ENCODE peak calls at places on chromosome 5, in nine cellular contexts. Z is retina; C is BJ; T is globus pallidus; B is fibroblast of the aortic adventitia; U is C1 segment of cervical spinal cord; G is GM19239; P is tibial artery; K is stimulated activated CD8-positive, alpha-beta memory T cell treated with anti-CD3 and anti-CD28 coated beads, Interleukin-15, amount 100 ng/mL, for 48 hours. V is an unnamed sample.

GRCh38 chr5:9009931-9010652 is 535.8 kb downstream of the SEMA5A start:
- DNase-seq in Z (no peak), C (no peak), T (no peak), B (peak), U (no peak), G (no peak), P (no peak), K (no peak), V (no peak)

GRCh38 chr5:71788794-71789193 is 69.7 kb downstream of the CARTPT start:
- DNase-seq in Z (no peak), C (no peak), T (no peak), B (no peak), U (no peak), G (no peak), P (no peak), K (no peak), V (no peak)

GRCh38 chr5:65268520-65268919 is 213.2 kb downstream of the ADAMTS6 start:
- DNase-seq in Z (no peak), C (no peak), T (no peak), B (peak), U (no peak), G (no peak), P (no peak), K (no peak), V (no peak)

GRCh38 chr5:179294891-179295777 is 50.1 kb downstream of the ADAMTS2 start:
- DNase-seq in Z (peak), C (no peak), T (no peak), B (peak), U (no peak), G (no peak), P (peak), K (no peak), V (no peak)

GRCh38 chr5:151348789-151349188 is 1.4 kb upstream of the SLC36A2 start:
- DNase-seq in Z (no peak), C (no peak), T (no peak), B (no peak), U (no peak), G (no peak), P (no peak), K (no peak), V (no peak)

GRCh38 chr5:179138568-179138925 is 78.4 kb downstream of the ZNF354C start:
- DNase-seq in Z (no peak), C (no peak), T (no peak), B (no peak), U (no peak), G (no peak), P (no peak), K (no peak), V (no peak)

GRCh38 chr5:98517559-98517958 is 255.9 kb upstream of the RGMB start:
- DNase-seq in Z (no peak), C (no peak), T (no peak), B (no peak), U (no peak), G (no peak), P (no peak), K (no peak), V (no peak)

GRCh38 chr5:27652505-27652904 is 614.1 kb upstream of the CDH9 start:
- DNase-seq in Z (no peak), C (no peak), T (no peak), B (no peak), U (no peak), G (no peak), P (no peak), K (no peak), V (no peak)

GRCh38 chr5:143527808-143528207 is 124.3 kb upstream of the NR3C1 start:
- DNase-seq in Z (no peak), C (no peak), T (no peak), B (no peak), U (no peak), G (no peak), P (no peak), K (no peak), V (no peak)

GRCh38 chr5:100306000-100306399 is 229.2 kb upstream of the FAM174A start:
- DNase-seq in Z (no peak), C (no peak), T (no peak), B (no peak), U (no peak), G (no peak), P (no peak), K (no peak), V (no peak)

GRCh38 chr5:158207733-158208132 is 348.8 kb upstream of the CLINT1 start:
- DNase-seq in Z (no peak), C (no peak), T (no peak), B (no peak), U (no peak), G (no peak), P (no peak), K (no peak), V (no peak)

GRCh38 chr5:400282-401215 is 42.4 kb upstream of the EXOC3 start:
- DNase-seq in Z (no peak), C (peak), T (no peak), B (peak), U (no peak), G (no peak), P (no peak), K (no peak), V (no peak)

GRCh38 chr5:148855249-148856008 is 29.0 kb downstream of the ADRB2 start:
- DNase-seq in Z (no peak), C (no peak), T (no peak), B (no peak), U (no peak), G (no peak), P (no peak), K (no peak), V (no peak)

GRCh38 chr5:130496215-130496614 is 592.0 kb downstream of the CHSY3 start:
- DNase-seq in Z (no peak), C (no peak), T (no peak), B (no peak), U (no peak), G (no peak), P (no peak), K (no peak), V (no peak)

GRCh38 chr5:76764374-76764773 is 48.4 kb downstream of the F2R start:
- DNase-seq in Z (no peak), C (no peak), T (no peak), B (no peak), U (no peak), G (no peak), P (no peak), K (no peak), V (no peak)

GRCh38 chr5:165497707-165498106 is 1992.3 kb downstream of the MAT2B start:
- DNase-seq in Z (no peak), C (no peak), T (no peak), B (peak), U (no peak), G (no peak), P (no peak), K (no peak), V (no peak)

GRCh38 chr5:98927242-98927987 is 1.4 kb downstream of the CHD1 start:
- DNase-seq in Z (peak), C (no peak), T (peak), B (peak), U (peak), G (no peak), P (peak), K (peak), V (peak)

GRCh38 chr5:24389968-24390367 is 254.8 kb downstream of the CDH10 start:
- DNase-seq in Z (no peak), C (no peak), T (no peak), B (no peak), U (no peak), G (no peak), P (no peak), K (no peak), V (no peak)

GRCh38 chr5:568061-568781 is 43.9 kb upstream of the CEP72 start:
- DNase-seq in Z (peak), C (no peak), T (no peak), B (no peak), U (no peak), G (no peak), P (no peak), K (no peak), V (no peak)

GRCh38 chr5:8457187-8458037 is 588.5 kb downstream of the MTRR start:
- DNase-seq in Z (peak), C (peak), T (peak), B (peak), U (peak), G (peak), P (peak), K (peak), V (peak)

GRCh38 chr5:180376511-180376910 is 23.4 kb upstream of the GFPT2 start:
- DNase-seq in Z (no peak), C (no peak), T (no peak), B (no peak), U (no peak), G (no peak), P (no peak), K (no peak), V (no peak)

GRCh38 chr5:28512648-28513047 is 1474.3 kb upstream of the CDH9 start:
- DNase-seq in Z (no peak), C (no peak), T (no peak), B (no peak), U (no peak), G (no peak), P (no peak), K (no peak), V (no peak)

GRCh38 chr5:157506981-157507780 is 47.2 kb downstream of the NIPAL4 start:
- DNase-seq in Z (no peak), C (no peak), T (no peak), B (peak), U (no peak), G (no peak), P (no peak), K (no peak), V (no peak)

GRCh38 chr5:149040421-149040820 is 22.4 kb downstream of the SH3TC2 start:
- DNase-seq in Z (no peak), C (no peak), T (no peak), B (peak), U (no peak), G (no peak), P (no peak), K (no peak), V (no peak)

GRCh38 chr5:96957125-96958041 is 21.5 kb downstream of the LNPEP start:
- DNase-seq in Z (no peak), C (no peak), T (no peak), B (no peak), U (no peak), G (no peak), P (no peak), K (no peak), V (no peak)

GRCh38 chr5:83162598-83162997 is 85.3 kb downstream of the XRCC4 start:
- DNase-seq in Z (no peak), C (no peak), T (no peak), B (no peak), U (no peak), G (no peak), P (no peak), K (no peak), V (no peak)

GRCh38 chr5:148760945-148761638 is 65.3 kb upstream of the ADRB2 start:
- DNase-seq in Z (no peak), C (no peak), T (no peak), B (no peak), U (no peak), G (peak), P (no peak), K (no peak), V (no peak)

GRCh38 chr5:16975950-16976624 is 40.0 kb upstream of the MYO10 start:
- DNase-seq in Z (no peak), C (no peak), T (no peak), B (peak), U (no peak), G (peak), P (no peak), K (no peak), V (no peak)

GRCh38 chr5:175485631-175486030 is 7.3 kb downstream of the SFXN1 start:
- DNase-seq in Z (no peak), C (no peak), T (no peak), B (no peak), U (no peak), G (no peak), P (no peak), K (no peak), V (no peak)

GRCh38 chr5:179322071-179323025 is 22.9 kb downstream of the ADAMTS2 start:
- DNase-seq in Z (no peak), C (no peak), T (no peak), B (no peak), U (no peak), G (no peak), P (peak), K (no peak), V (no peak)

GRCh38 chr5:115835481-115835880 is 5.9 kb downstream of the ATG12 start:
- DNase-seq in Z (no peak), C (no peak), T (no peak), B (no peak), U (no peak), G (no peak), P (no peak), K (no peak), V (no peak)

GRCh38 chr5:79694183-79694582 is 4.5 kb downstream of the CMYA5 start:
- DNase-seq in Z (no peak), C (no peak), T (no peak), B (no peak), U (no peak), G (no peak), P (no peak), K (no peak), V (no peak)

GRCh38 chr5:151205411-151205810 is 18.5 kb downstream of the CCDC69 start:
- DNase-seq in Z (no peak), C (no peak), T (no peak), B (no peak), U (no peak), G (no peak), P (no peak), K (no peak), V (no peak)

GRCh38 chr5:57499262-57500050 is 16.8 kb upstream of the ACTBL2 start:
- DNase-seq in Z (peak), C (no peak), T (peak), B (peak), U (no peak), G (peak), P (no peak), K (no peak), V (peak)

GRCh38 chr5:177432143-177432904 is 5.8 kb downstream of the GRK6 start:
- DNase-seq in Z (no peak), C (no peak), T (no peak), B (no peak), U (no peak), G (no peak), P (no peak), K (peak), V (no peak)

GRCh38 chr5:123748239-123748638 is 236.3 kb downstream of the CSNK1G3 start:
- DNase-seq in Z (no peak), C (no peak), T (no peak), B (no peak), U (no peak), G (no peak), P (no peak), K (no peak), V (no peak)

GRCh38 chr5:25119654-25120053 is 474.9 kb upstream of the CDH10 start:
- DNase-seq in Z (no peak), C (no peak), T (no peak), B (no peak), U (no peak), G (no peak), P (no peak), K (no peak), V (no peak)

GRCh38 chr5:135393691-135394090 is 5.3 kb downstream of the MACROH2A1 start:
- DNase-seq in Z (no peak), C (no peak), T (no peak), B (no peak), U (no peak), G (no peak), P (no peak), K (no peak), V (no peak)

GRCh38 chr5:179285236-179285635 is 60.0 kb downstream of the ADAMTS2 start:
- DNase-seq in Z (peak), C (no peak), T (peak), B (no peak), U (peak), G (no peak), P (peak), K (no peak), V (no peak)